ENCODE peak calls at places on chromosome 13, in five cellular contexts. One of them, this sample, is unnamed.

GRCh38 chr13:77811981-77812380 is 106.7 kb downstream of the EDNRB start:
- DNase-seq in endothelial cell: no peak
- DNase-seq in kidney: no peak
- DNase-seq in CD4-positive, alpha-beta T cell: no peak
- DNase-seq in PC-3: no peak
- DNase-seq in this sample: no peak

GRCh38 chr13:47175172-47175806 is 278.4 kb upstream of the HTR2A start:
- DNase-seq in PC-3: peak; percentile 62
- DNase-seq in CD4-positive, alpha-beta T cell: no peak
- DNase-seq in kidney: no peak
- DNase-seq in endothelial cell: no peak
- DNase-seq in this sample: no peak

GRCh38 chr13:94710881-94711560 is 1.3 kb downstream of the SOX21 start:
- DNase-seq in CD4-positive, alpha-beta T cell: no peak
- DNase-seq in endothelial cell: peak; percentile 55
- DNase-seq in PC-3: peak; percentile 59
- DNase-seq in kidney: peak; percentile 68
- DNase-seq in this sample: no peak

GRCh38 chr13:33793726-33794125 is 24.2 kb upstream of the RFC3 start:
- DNase-seq in CD4-positive, alpha-beta T cell: no peak
- DNase-seq in endothelial cell: no peak
- DNase-seq in kidney: no peak
- DNase-seq in PC-3: no peak
- DNase-seq in this sample: no peak

GRCh38 chr13:23687614-23688013 is 117.4 kb downstream of the TNFRSF19 start:
- DNase-seq in PC-3: no peak
- DNase-seq in endothelial cell: no peak
- DNase-seq in kidney: no peak
- DNase-seq in CD4-positive, alpha-beta T cell: no peak
- DNase-seq in this sample: no peak

GRCh38 chr13:60931858-60932546 is 483.6 kb downstream of the PCDH20 start:
- DNase-seq in endothelial cell: no peak
- DNase-seq in PC-3: peak; percentile 91
- DNase-seq in CD4-positive, alpha-beta T cell: no peak
- DNase-seq in kidney: no peak
- DNase-seq in this sample: no peak

GRCh38 chr13:39516140-39516539 is 86.9 kb downstream of the LHFPL6 start:
- DNase-seq in kidney: no peak
- DNase-seq in CD4-positive, alpha-beta T cell: no peak
- DNase-seq in PC-3: no peak
- DNase-seq in endothelial cell: no peak
- DNase-seq in this sample: no peak

GRCh38 chr13:50941146-50941545 is 31.6 kb downstream of the RNASEH2B start:
- DNase-seq in endothelial cell: no peak
- DNase-seq in PC-3: no peak
- DNase-seq in kidney: no peak
- DNase-seq in CD4-positive, alpha-beta T cell: no peak
- DNase-seq in this sample: no peak

GRCh38 chr13:105442941-105443340 is 1092.5 kb downstream of the EFNB2 start:
- DNase-seq in PC-3: peak; percentile 95
- DNase-seq in CD4-positive, alpha-beta T cell: no peak
- DNase-seq in kidney: no peak
- DNase-seq in endothelial cell: no peak
- DNase-seq in this sample: no peak

GRCh38 chr13:73334459-73334858 is 275.7 kb downstream of the KLF5 start:
- DNase-seq in endothelial cell: no peak
- DNase-seq in PC-3: peak; percentile 67
- DNase-seq in CD4-positive, alpha-beta T cell: no peak
- DNase-seq in kidney: no peak
- DNase-seq in this sample: no peak

GRCh38 chr13:66972659-66973058 is 257.5 kb downstream of the PCDH9 start:
- DNase-seq in PC-3: no peak
- DNase-seq in CD4-positive, alpha-beta T cell: no peak
- DNase-seq in kidney: no peak
- DNase-seq in endothelial cell: no peak
- DNase-seq in this sample: no peak

GRCh38 chr13:34044660-34045080 is 226.7 kb downstream of the RFC3 start:
- DNase-seq in CD4-positive, alpha-beta T cell: no peak
- DNase-seq in PC-3: peak; percentile 88
- DNase-seq in kidney: no peak
- DNase-seq in endothelial cell: no peak
- DNase-seq in this sample: no peak

GRCh38 chr13:105814219-105814901 is 721.1 kb downstream of the EFNB2 start:
- DNase-seq in PC-3: peak; percentile 52
- DNase-seq in kidney: no peak
- DNase-seq in CD4-positive, alpha-beta T cell: no peak
- DNase-seq in endothelial cell: no peak
- DNase-seq in this sample: no peak

GRCh38 chr13:80132741-80133601 is 208.0 kb downstream of the SPRY2 start:
- DNase-seq in kidney: peak; percentile 77
- DNase-seq in CD4-positive, alpha-beta T cell: no peak
- DNase-seq in PC-3: peak; percentile 45
- DNase-seq in endothelial cell: no peak
- DNase-seq in this sample: peak; percentile 23

GRCh38 chr13:106691861-106692260 is 123.9 kb upstream of the ARGLU1 start:
- DNase-seq in PC-3: no peak
- DNase-seq in CD4-positive, alpha-beta T cell: no peak
- DNase-seq in kidney: no peak
- DNase-seq in endothelial cell: no peak
- DNase-seq in this sample: no peak

GRCh38 chr13:65679240-65679639 is 1550.9 kb downstream of the PCDH9 start:
- DNase-seq in PC-3: no peak
- DNase-seq in kidney: no peak
- DNase-seq in endothelial cell: no peak
- DNase-seq in CD4-positive, alpha-beta T cell: no peak
- DNase-seq in this sample: no peak

GRCh38 chr13:75251188-75251587 is 230.8 kb downstream of the TBC1D4 start:
- DNase-seq in kidney: no peak
- DNase-seq in CD4-positive, alpha-beta T cell: no peak
- DNase-seq in PC-3: no peak
- DNase-seq in endothelial cell: no peak
- DNase-seq in this sample: no peak

GRCh38 chr13:101942038-101942437 is 459.8 kb downstream of the FGF14 start:
- DNase-seq in kidney: no peak
- DNase-seq in endothelial cell: peak; percentile 54
- DNase-seq in PC-3: peak; percentile 54
- DNase-seq in CD4-positive, alpha-beta T cell: no peak
- DNase-seq in this sample: peak; percentile 24

GRCh38 chr13:103510007-103510406 is 443.8 kb upstream of the SLC10A2 start:
- DNase-seq in PC-3: no peak
- DNase-seq in CD4-positive, alpha-beta T cell: no peak
- DNase-seq in endothelial cell: no peak
- DNase-seq in kidney: no peak
- DNase-seq in this sample: no peak
- TF ChIP-seq CTCF in PC-3: peak; percentile 28
- TF ChIP-seq CTCF in CD4-positive, alpha-beta T cell: no peak
- TF ChIP-seq CTCF in endothelial cell: peak; percentile 38
- TF ChIP-seq CTCF in kidney: no peak
- TF ChIP-seq CTCF in this sample: no peak

GRCh38 chr13:43116242-43116641 is 92.9 kb downstream of the DNAJC15 start:
- DNase-seq in PC-3: no peak
- DNase-seq in endothelial cell: no peak
- DNase-seq in CD4-positive, alpha-beta T cell: no peak
- DNase-seq in kidney: no peak
- DNase-seq in this sample: no peak
- TF ChIP-seq CTCF in PC-3: peak; percentile 35
- TF ChIP-seq CTCF in endothelial cell: no peak
- TF ChIP-seq CTCF in CD4-positive, alpha-beta T cell: no peak
- TF ChIP-seq CTCF in kidney: no peak
- TF ChIP-seq CTCF in this sample: no peak

GRCh38 chr13:52850396-52851152 is 2.1 kb upstream of the PCDH8 start:
- DNase-seq in endothelial cell: peak; percentile 91
- DNase-seq in kidney: peak; percentile 89
- DNase-seq in CD4-positive, alpha-beta T cell: no peak
- DNase-seq in PC-3: peak; percentile 38
- DNase-seq in this sample: peak; percentile 82
- TF ChIP-seq CTCF in endothelial cell: peak; percentile 54
- TF ChIP-seq CTCF in kidney: no peak
- TF ChIP-seq CTCF in CD4-positive, alpha-beta T cell: no peak
- TF ChIP-seq CTCF in PC-3: peak; percentile 10
- TF ChIP-seq CTCF in this sample: peak; percentile 55

DNA sequence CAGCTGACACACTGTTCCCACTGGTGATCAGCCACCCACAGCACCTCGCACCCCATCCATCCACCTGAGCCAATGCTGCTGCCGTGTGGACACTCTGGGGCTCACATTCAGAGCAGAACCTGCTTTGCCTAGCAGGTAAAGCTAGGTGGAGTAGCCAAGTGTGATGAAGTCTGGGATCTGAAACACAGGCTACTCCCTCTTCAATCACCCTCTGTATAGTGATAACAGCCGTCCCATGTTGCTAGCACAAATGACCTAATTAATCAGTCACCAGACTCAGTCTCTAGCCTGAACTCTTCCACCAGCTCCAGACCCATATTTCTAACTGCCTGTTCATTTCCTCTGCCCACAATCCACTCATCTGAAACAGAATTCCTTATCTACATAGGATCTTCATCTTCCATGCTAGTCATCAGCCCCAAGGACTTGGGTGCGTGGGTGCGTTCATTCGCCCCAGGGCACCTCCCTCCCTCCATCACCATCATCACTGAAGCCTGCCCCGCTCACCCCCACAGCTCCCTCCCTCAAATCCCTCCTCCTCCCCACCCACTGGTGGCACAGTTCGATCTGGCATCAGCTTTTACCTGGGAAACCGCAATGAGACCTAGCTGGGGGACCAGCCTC is 19.8 kb downstream of the STK24 start:
- DNase-seq in PC-3: no peak
- DNase-seq in kidney: no peak
- DNase-seq in CD4-positive, alpha-beta T cell: no peak
- DNase-seq in endothelial cell: no peak
- DNase-seq in this sample: no peak
- TF ChIP-seq CTCF in PC-3: peak; percentile 15
- TF ChIP-seq CTCF in kidney: peak; percentile 59
- TF ChIP-seq CTCF in CD4-positive, alpha-beta T cell: no peak
- TF ChIP-seq CTCF in endothelial cell: no peak
- TF ChIP-seq CTCF in this sample: no peak

GRCh38 chr13:114023716-114024602 is 50.1 kb upstream of the C13orf46 start:
- DNase-seq in PC-3: no peak
- DNase-seq in endothelial cell: no peak
- DNase-seq in kidney: no peak
- DNase-seq in CD4-positive, alpha-beta T cell: no peak
- DNase-seq in this sample: no peak
- TF ChIP-seq CTCF in PC-3: no peak
- TF ChIP-seq CTCF in endothelial cell: no peak
- TF ChIP-seq CTCF in kidney: no peak
- TF ChIP-seq CTCF in CD4-positive, alpha-beta T cell: no peak
- TF ChIP-seq CTCF in this sample: no peak

GRCh38 chr13:48641404-48641803 is 12.3 kb upstream of the CYSLTR2 start:
- DNase-seq in CD4-positive, alpha-beta T cell: no peak
- DNase-seq in PC-3: no peak
- DNase-seq in endothelial cell: no peak
- DNase-seq in kidney: no peak
- DNase-seq in this sample: no peak

GRCh38 chr13:48642061-48642460 is 11.7 kb upstream of the CYSLTR2 start:
- DNase-seq in kidney: no peak
- DNase-seq in PC-3: no peak
- DNase-seq in CD4-positive, alpha-beta T cell: no peak
- DNase-seq in endothelial cell: no peak
- DNase-seq in this sample: no peak

GRCh38 chr13:48644141-48644540 is 9.6 kb upstream of the CYSLTR2 start:
- DNase-seq in CD4-positive, alpha-beta T cell: no peak
- DNase-seq in endothelial cell: no peak
- DNase-seq in PC-3: no peak
- DNase-seq in kidney: no peak
- DNase-seq in this sample: no peak

GRCh38 chr13:48644951-48645350 is 8.8 kb upstream of the CYSLTR2 start:
- DNase-seq in CD4-positive, alpha-beta T cell: no peak
- DNase-seq in kidney: no peak
- DNase-seq in PC-3: no peak
- DNase-seq in endothelial cell: no peak
- DNase-seq in this sample: no peak

GRCh38 chr13:48643159-48643558 is 10.6 kb upstream of the CYSLTR2 start:
- DNase-seq in PC-3: no peak
- DNase-seq in CD4-positive, alpha-beta T cell: no peak
- DNase-seq in endothelial cell: no peak
- DNase-seq in kidney: no peak
- DNase-seq in this sample: no peak
- TF ChIP-seq CTCF in PC-3: no peak
- TF ChIP-seq CTCF in CD4-positive, alpha-beta T cell: no peak
- TF ChIP-seq CTCF in endothelial cell: no peak
- TF ChIP-seq CTCF in kidney: no peak
- TF ChIP-seq CTCF in this sample: no peak

GRCh38 chr13:86729206-86729605 is 930.0 kb upstream of the SLITRK6 start:
- DNase-seq in CD4-positive, alpha-beta T cell: no peak
- DNase-seq in kidney: no peak
- DNase-seq in endothelial cell: no peak
- DNase-seq in PC-3: no peak
- DNase-seq in this sample: no peak

DNA sequence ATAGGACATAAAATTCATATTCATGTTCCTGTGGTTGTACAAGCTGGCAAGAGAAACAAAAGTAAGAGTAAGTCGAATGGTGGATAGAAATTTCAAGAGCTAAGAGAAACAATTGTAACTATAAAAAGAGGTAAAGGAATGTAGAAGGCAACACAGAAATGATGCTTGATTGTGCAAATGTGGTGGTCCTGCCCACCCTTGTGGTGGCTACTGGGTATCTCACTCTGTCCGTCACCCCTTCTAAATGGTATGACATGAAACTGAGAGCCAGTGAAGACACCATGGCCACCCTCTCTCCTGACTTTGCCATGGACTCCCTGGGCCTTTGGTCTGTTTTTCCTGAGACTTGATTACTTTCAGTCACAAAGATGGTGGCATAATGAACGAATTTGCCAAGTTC is 925.9 kb upstream of the SLITRK6 start:
- DNase-seq in PC-3: no peak
- DNase-seq in endothelial cell: peak; percentile 18
- DNase-seq in CD4-positive, alpha-beta T cell: no peak
- DNase-seq in kidney: no peak
- DNase-seq in this sample: no peak
- TF ChIP-seq CTCF in PC-3: peak; percentile 28
- TF ChIP-seq CTCF in endothelial cell: peak; percentile 55
- TF ChIP-seq CTCF in CD4-positive, alpha-beta T cell: no peak
- TF ChIP-seq CTCF in kidney: no peak
- TF ChIP-seq CTCF in this sample: no peak

DNA sequence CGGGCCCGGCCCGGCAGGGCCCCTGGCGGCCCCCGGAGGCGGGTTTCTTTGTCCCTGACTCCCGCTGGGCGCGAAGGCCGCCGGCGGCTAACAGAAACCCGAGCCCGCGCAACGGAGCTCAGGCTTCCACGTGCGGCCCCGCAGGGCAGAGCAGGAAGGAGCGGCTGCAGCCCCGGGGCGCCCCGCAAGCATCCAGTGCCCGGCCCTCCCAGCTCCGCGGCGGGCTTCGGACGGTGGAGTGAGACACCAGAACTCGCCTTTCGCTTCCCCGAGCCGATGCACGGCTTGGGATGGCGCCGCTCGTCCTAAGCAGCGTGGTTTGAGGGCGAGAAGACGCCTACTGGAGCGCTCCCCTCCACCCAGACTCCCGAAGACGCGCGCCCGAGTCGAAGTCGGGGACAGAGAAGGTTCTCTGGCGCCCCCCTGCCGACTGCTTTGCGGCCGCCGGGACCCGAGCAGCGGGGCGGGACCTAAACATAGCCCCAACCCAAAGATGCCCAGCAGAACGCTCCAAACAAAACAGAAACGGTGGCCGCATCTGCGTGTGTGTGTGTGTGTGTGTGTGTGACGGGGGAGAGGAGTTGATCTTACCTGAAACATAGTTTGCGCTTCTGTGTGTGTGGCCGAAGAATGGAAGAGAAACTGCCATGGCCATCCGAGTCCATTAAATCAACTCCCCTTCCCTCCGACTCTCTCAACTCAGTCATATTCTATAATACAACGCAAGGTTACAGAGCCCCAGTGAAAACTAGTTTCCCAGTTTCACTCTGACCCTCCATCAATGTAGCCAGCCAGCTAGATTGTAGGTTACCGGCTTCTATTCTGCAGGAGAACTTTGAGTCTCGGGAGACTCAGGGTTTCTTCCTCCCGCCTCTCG is 629 bp upstream of the FGF9 start:
- DNase-seq in kidney: peak; percentile 90
- DNase-seq in endothelial cell: peak; percentile 62
- DNase-seq in CD4-positive, alpha-beta T cell: peak; percentile 54
- DNase-seq in PC-3: no peak
- DNase-seq in this sample: peak; percentile 67
- TF ChIP-seq CTCF in kidney: no peak
- TF ChIP-seq CTCF in endothelial cell: no peak
- TF ChIP-seq CTCF in CD4-positive, alpha-beta T cell: no peak
- TF ChIP-seq CTCF in PC-3: no peak
- TF ChIP-seq CTCF in this sample: peak; percentile 32

This sample was measured in neural crest cell.